ENCODE peak calls at places on chromosome 20, in ten cellular contexts. Y, M, U, H, R, S, G, P, Z and D are unnamed samples.

GRCh38 chr20:31822421-31823330 is 3.5 kb downstream of the MYLK2 start:
- DNase-seq in G (peak; percentile 91), R (no peak), H (peak; percentile 17), Z (no peak), P (peak; percentile 86), Y (peak; percentile 77), S (peak; percentile 79), M (peak; percentile 68), U (peak; percentile 85), D (peak; percentile 72)

GRCh38 chr20:35702051-35702823 is 3.0 kb downstream of the ROMO1 start:
- DNase-seq in Z (peak; percentile 34), G (peak; percentile 50), P (peak; percentile 33), H (no peak), M (no peak), R (no peak), Y (no peak), S (no peak), U (no peak), D (peak; percentile 3)

GRCh38 chr20:51354769-51355319 is 187.7 kb downstream of the NFATC2 start:
- DNase-seq in S (no peak), G (peak; percentile 46), Y (no peak), Z (no peak), U (no peak), H (no peak), P (no peak), R (peak; percentile 53), M (peak; percentile 21), D (no peak)

GRCh38 chr20:24095753-24096152 is 107.2 kb upstream of the GGTLC1 start:
- DNase-seq in G (no peak), Y (no peak), U (no peak), M (no peak), Z (no peak), S (peak; percentile 29), H (peak; percentile 94), P (no peak), R (peak; percentile 76), D (no peak)

GRCh38 chr20:37564388-37565133 is 36.9 kb upstream of the BLCAP start:
- DNase-seq in Z (no peak), U (peak; percentile 70), M (peak; percentile 26), Y (peak; percentile 52), S (peak; percentile 50), H (no peak), G (peak; percentile 72), P (peak; percentile 71), R (no peak), D (peak; percentile 44)

GRCh38 chr20:32387262-32387661 is 29.1 kb downstream of the ASXL1 start:
- DNase-seq in R (no peak), Y (no peak), P (no peak), G (no peak), U (no peak), S (no peak), Z (no peak), H (no peak), M (no peak), D (no peak)

GRCh38 chr20:61387204-61387958 is 135.3 kb downstream of the CDH4 start:
- DNase-seq in Y (no peak), S (peak; percentile 26), G (no peak), R (no peak), P (no peak), Z (no peak), U (peak; percentile 63), H (peak; percentile 68), M (peak; percentile 5), D (no peak)

GRCh38 chr20:17421493-17421892 is 109.7 kb downstream of the BFSP1 start:
- DNase-seq in G (no peak), U (no peak), P (no peak), S (no peak), H (no peak), Z (no peak), M (no peak), R (peak; percentile 40), Y (no peak), D (no peak)

GRCh38 chr20:24148372-24148771 is 159.8 kb upstream of the GGTLC1 start:
- DNase-seq in M (no peak), P (no peak), Z (no peak), S (no peak), U (no peak), H (no peak), Y (no peak), R (no peak), G (peak; percentile 70), D (no peak)

GRCh38 chr20:35539756-35540212 is 2.1 kb upstream of the ERGIC3 start:
- DNase-seq in P (no peak), M (peak; percentile 15), Z (no peak), U (peak; percentile 94), H (peak; percentile 72), S (peak; percentile 49), Y (no peak), R (no peak), G (peak; percentile 76), D (no peak)

GRCh38 chr20:61449057-61449456 is 197.0 kb downstream of the CDH4 start:
- DNase-seq in Y (no peak), H (no peak), P (no peak), M (no peak), S (no peak), G (no peak), U (no peak), R (no peak), Z (no peak), D (no peak)

GRCh38 chr20:1323830-1324597 is 4.9 kb downstream of the SDCBP2 start:
- DNase-seq in S (peak; percentile 8), M (no peak), G (no peak), Z (no peak), Y (no peak), P (no peak), U (no peak), R (no peak), H (no peak), D (no peak)

GRCh38 chr20:1327241-1327653 is 1.7 kb downstream of the SDCBP2 start:
- DNase-seq in Y (peak; percentile 80), S (peak; percentile 33), R (no peak), G (peak; percentile 88), P (peak; percentile 84), U (peak; percentile 25), H (peak; percentile 70), M (peak; percentile 83), Z (no peak), D (peak; percentile 81)

GRCh38 chr20:1326031-1326930 is 2.7 kb downstream of the SDCBP2 start:
- DNase-seq in P (peak; percentile 70), R (no peak), Z (no peak), H (peak; percentile 68), U (peak; percentile 1), Y (no peak), M (peak; percentile 72), S (peak; percentile 4), G (no peak), D (peak; percentile 45)

GRCh38 chr20:1324598-1325172 is 4.3 kb downstream of the SDCBP2 start:
- DNase-seq in S (peak; percentile 12), U (no peak), Y (no peak), R (no peak), M (peak; percentile 76), P (no peak), H (no peak), G (no peak), Z (peak; percentile 61), D (no peak)

DNA sequence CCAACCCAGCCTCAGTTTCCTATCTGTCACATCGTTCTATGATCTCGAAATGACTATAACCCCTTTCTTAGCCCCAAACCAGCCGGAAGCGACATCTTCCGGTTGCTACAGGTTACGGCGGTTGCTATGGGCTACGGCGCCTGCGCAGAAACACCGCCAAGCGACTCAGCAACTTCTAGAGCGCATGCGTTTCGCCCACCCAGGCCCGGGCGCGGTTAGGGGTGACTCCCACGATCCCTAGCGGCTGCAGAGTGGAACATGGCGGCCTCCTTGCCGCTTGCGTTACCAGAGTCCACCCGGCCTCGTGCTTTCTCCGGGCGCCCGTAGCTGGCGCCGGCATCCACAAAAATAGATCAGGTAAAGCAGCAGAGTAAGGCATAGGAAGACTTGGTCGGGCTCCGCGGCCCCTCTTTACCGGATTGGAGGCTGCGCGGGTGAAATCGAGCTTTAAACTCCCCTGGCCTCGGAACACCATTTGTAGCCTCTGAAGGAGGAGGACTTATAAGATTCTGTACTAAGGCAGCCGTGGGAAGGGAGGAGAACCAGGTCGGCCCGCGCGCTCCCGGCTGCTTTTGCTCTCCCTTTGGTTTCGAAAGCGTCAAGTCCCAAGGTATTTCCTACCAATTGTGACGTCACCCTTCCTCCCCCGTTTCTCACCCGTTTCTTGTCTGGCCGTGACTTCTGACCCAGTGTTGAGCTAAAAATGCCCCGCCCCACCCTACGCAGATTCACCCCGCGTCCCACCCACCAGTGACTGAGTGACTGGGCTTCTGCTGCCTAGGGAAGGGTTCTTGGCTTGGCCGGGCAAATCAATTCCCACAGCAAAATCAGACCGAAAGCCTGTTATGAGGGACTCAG is 3.5 kb downstream of the SDCBP2 start:
- DNase-seq in M (peak; percentile 99), Y (peak; percentile 95), R (peak; percentile 88), U (peak; percentile 96), S (peak; percentile 97), H (peak; percentile 93), P (peak; percentile 99), Z (peak; percentile 92), G (peak; percentile 99), D (peak; percentile 98)
- TF ChIP-seq CTCF in M (no peak), Y (peak; percentile 59), R (no peak), U (no peak), S (no peak), H (peak; percentile 31), P (no peak), Z (no peak), G (peak; percentile 26), D (peak; percentile 40)

DNA sequence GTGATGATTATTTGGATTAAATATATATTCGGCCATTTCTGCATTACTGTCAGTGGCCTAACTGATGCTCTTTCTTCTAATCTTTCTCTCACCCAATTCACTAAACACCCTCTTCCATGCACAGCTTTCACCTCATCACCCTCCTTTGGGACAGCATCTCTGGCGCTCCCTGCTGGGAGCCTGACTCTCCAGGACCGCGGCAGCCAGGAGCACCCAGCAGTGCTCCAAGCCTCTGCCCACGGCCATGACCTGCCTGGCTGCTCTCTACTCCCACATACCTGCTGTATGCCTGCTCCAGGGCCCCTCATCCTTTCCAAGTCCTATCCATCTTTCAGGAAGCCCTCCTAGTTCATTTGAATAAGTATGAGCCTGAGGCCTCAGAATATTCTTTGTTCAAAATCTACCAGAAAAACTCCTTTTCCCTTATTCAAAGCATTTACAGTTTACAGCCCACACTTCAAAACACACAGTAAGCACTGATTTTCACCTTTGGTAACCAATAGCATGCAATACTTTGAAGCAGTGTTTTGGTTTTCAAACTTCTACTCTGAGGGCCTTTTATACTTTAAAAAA is 15.2 kb downstream of the CTCFL start:
- DNase-seq in P (no peak), Z (no peak), R (no peak), G (no peak), Y (no peak), M (peak; percentile 16), H (peak; percentile 9), S (no peak), U (peak; percentile 43), D (no peak)
- TF ChIP-seq CTCF in P (no peak), Z (peak; percentile 42), R (peak; percentile 50), G (peak; percentile 22), Y (no peak), M (peak; percentile 60), H (peak; percentile 69), S (no peak), U (peak; percentile 52), D (no peak)

GRCh38 chr20:45685896-45686295 is 15.9 kb upstream of the WFDC11 start:
- DNase-seq in H (peak; percentile 35), S (no peak), P (no peak), M (no peak), Y (no peak), U (peak; percentile 53), R (no peak), G (no peak), Z (no peak), D (no peak)
- TF ChIP-seq CTCF in H (peak; percentile 39), S (no peak), P (no peak), M (no peak), Y (no peak), U (peak; percentile 59), R (no peak), G (peak; percentile 12), Z (peak; percentile 4), D (no peak)

GRCh38 chr20:59428441-59429205 is 128.2 kb downstream of the EDN3 start:
- DNase-seq in P (no peak), H (peak; percentile 12), S (no peak), G (no peak), U (no peak), Z (no peak), Y (no peak), R (no peak), M (no peak), D (no peak)
- TF ChIP-seq CTCF in P (no peak), H (no peak), S (no peak), G (no peak), U (peak; percentile 58), Z (no peak), Y (no peak), R (peak; percentile 31), M (no peak), D (no peak)